ENCODE peak calls at places on chromosomes 3 and 15, in nine cellular contexts. C is activated T-cell treated with anti-CD3 and anti-CD28 coated beads for 1 hour; R is stimulated activated naive CD8-positive, alpha-beta T cell treated with anti-CD3 and anti-CD28 coated beads, Interleukin-15, Interleukin-2, amounts not matched to agents 100 U/mL and 50 U/mL, for 24 hours; T is stimulated activated CD4-positive, alpha-beta T cell treated with anti-CD3 and anti-CD28 coated beads, Interleukin-12 subunit alpha, Interleukin-12 subunit beta, amount 100 ng/mL, for 4 hours; H is CD4-positive, CD25-positive, alpha-beta regulatory T cell; U is psoas muscle; M is NCI-H1694 treated with DMSO at 0.1 percent for 48 hours; P is CD4-positive, alpha-beta memory T cell; N is activated T-helper 1 cell treated with anti-CD3 and anti-CD28 coated beads, Interleukin-2, amount 50 U/mL, for 16 hours. I is an unnamed sample.

GRCh38 chr3:53493997-53494791 is at the start of gene CACNA1D:
- DNase-seq in C (no peak), R (peak), T (peak), H (no peak), U (peak), M (no peak), P (no peak), N (no peak), I (no peak)

GRCh38 chr3:157160652-157161480 is 919 bp upstream of the CCNL1 start:
- DNase-seq in C (peak), R (peak), T (no peak), H (no peak), U (peak), M (peak), P (no peak), N (no peak), I (no peak)

GRCh38 chr3:30614943-30615342 is 8.5 kb downstream of the TGFBR2 start:
- DNase-seq in C (no peak), R (no peak), T (no peak), H (no peak), U (no peak), M (no peak), P (no peak), N (no peak), I (no peak)

GRCh38 chr15:36877294-36877693 is 223.1 kb downstream of the MEIS2 start:
- DNase-seq in C (no peak), R (no peak), T (no peak), H (no peak), U (no peak), M (no peak), P (no peak), N (no peak), I (no peak)

GRCh38 chr3:185559706-185560090 is 7.3 kb upstream of the LIPH start:
- DNase-seq in C (no peak), R (no peak), T (no peak), H (no peak), U (no peak), M (no peak), P (no peak), N (no peak), I (no peak)

GRCh38 chr15:74781673-74782595 is at the start of gene CSK:
- DNase-seq in C (peak), R (peak), T (peak), H (peak), U (peak), M (peak), P (peak), N (peak), I (no peak)

GRCh38 chr3:186815490-186815889 is 9.2 kb upstream of the RFC4 start:
- DNase-seq in C (no peak), R (no peak), T (no peak), H (no peak), U (no peak), M (no peak), P (no peak), N (no peak), I (no peak)

GRCh38 chr3:110381992-110382391 is 689.6 kb upstream of the NECTIN3 start:
- DNase-seq in C (no peak), R (no peak), T (no peak), H (no peak), U (no peak), M (no peak), P (no peak), N (no peak), I (no peak)

GRCh38 chr3:127479449-127479848 is 111.1 kb downstream of the TPRA1 start:
- DNase-seq in C (no peak), R (no peak), T (no peak), H (no peak), U (no peak), M (peak), P (no peak), N (no peak), I (no peak)

GRCh38 chr15:88894819-88895767 is at the start of gene HAPLN3:
- DNase-seq in C (peak), R (peak), T (peak), H (peak), U (peak), M (no peak), P (peak), N (peak), I (no peak)

GRCh38 chr15:63256433-63256884 is 20.9 kb upstream of the APH1B start:
- DNase-seq in C (no peak), R (no peak), T (no peak), H (no peak), U (no peak), M (no peak), P (no peak), N (no peak), I (no peak)

GRCh38 chr15:92942706-92943105 is 42.6 kb downstream of the CHD2 start:
- DNase-seq in C (no peak), R (no peak), T (no peak), H (no peak), U (no peak), M (no peak), P (no peak), N (no peak), I (no peak)

GRCh38 chr3:84125760-84126159 is 833.0 kb upstream of the CADM2 start:
- DNase-seq in C (no peak), R (no peak), T (no peak), H (no peak), U (no peak), M (no peak), P (no peak), N (no peak), I (no peak)

GRCh38 chr3:86990171-86990733 is 697 bp downstream of the VGLL3 start:
- DNase-seq in C (no peak), R (peak), T (no peak), H (no peak), U (peak), M (no peak), P (no peak), N (no peak), I (no peak)